ENCODE peak calls at places on chromosomes 6 and 20, in seven cellular contexts. One of them, this sample, is unnamed.

GRCh38 chr20:8661229-8662023 is 407.5 kb upstream of the PLCB4 start:
- DNase-seq in astrocyte: no peak
- DNase-seq in HepG2: no peak
- DNase-seq in fibroblast of lung: no peak
- DNase-seq in cardiac fibroblast: no peak
- DNase-seq in esophagus squamous epithelium: no peak
- DNase-seq in aorta: no peak
- DNase-seq in this sample: no peak

GRCh38 chr6:113015249-113015648 is 668.1 kb downstream of the RFPL4B start:
- DNase-seq in astrocyte: peak
- DNase-seq in HepG2: no peak
- DNase-seq in fibroblast of lung: peak
- DNase-seq in cardiac fibroblast: peak
- DNase-seq in esophagus squamous epithelium: no peak
- DNase-seq in aorta: no peak
- DNase-seq in this sample: peak

GRCh38 chr20:46264391-46265266 is 43.7 kb downstream of the CDH22 start:
- DNase-seq in astrocyte: no peak
- DNase-seq in HepG2: no peak
- DNase-seq in fibroblast of lung: no peak
- DNase-seq in cardiac fibroblast: no peak
- DNase-seq in esophagus squamous epithelium: no peak
- DNase-seq in aorta: no peak
- DNase-seq in this sample: no peak

GRCh38 chr6:151087861-151088598 is 151.7 kb upstream of the AKAP12 start:
- DNase-seq in astrocyte: peak
- DNase-seq in HepG2: peak
- DNase-seq in fibroblast of lung: peak
- DNase-seq in cardiac fibroblast: peak
- DNase-seq in esophagus squamous epithelium: no peak
- DNase-seq in aorta: no peak
- DNase-seq in this sample: peak

GRCh38 chr20:24469116-24470030 is at the start of gene SYNDIG1:
- DNase-seq in astrocyte: no peak
- DNase-seq in HepG2: no peak
- DNase-seq in fibroblast of lung: no peak
- DNase-seq in cardiac fibroblast: peak
- DNase-seq in esophagus squamous epithelium: no peak
- DNase-seq in aorta: no peak
- DNase-seq in this sample: peak

GRCh38 chr20:62136283-62137091 is 6.7 kb downstream of the PSMA7 start:
- DNase-seq in astrocyte: peak
- DNase-seq in HepG2: peak
- DNase-seq in fibroblast of lung: peak
- DNase-seq in cardiac fibroblast: peak
- DNase-seq in esophagus squamous epithelium: no peak
- DNase-seq in aorta: peak
- DNase-seq in this sample: peak

GRCh38 chr6:142845624-142846458 is 99.1 kb downstream of the HIVEP2 start:
- DNase-seq in astrocyte: peak
- DNase-seq in HepG2: peak
- DNase-seq in fibroblast of lung: peak
- DNase-seq in cardiac fibroblast: peak
- DNase-seq in esophagus squamous epithelium: no peak
- DNase-seq in aorta: peak
- DNase-seq in this sample: peak

GRCh38 chr6:34792605-34793500 is 970 bp downstream of the BLTP3A start:
- DNase-seq in astrocyte: peak
- DNase-seq in HepG2: peak
- DNase-seq in fibroblast of lung: peak
- DNase-seq in cardiac fibroblast: peak
- DNase-seq in esophagus squamous epithelium: no peak
- DNase-seq in aorta: peak
- DNase-seq in this sample: peak

GRCh38 chr20:5357942-5358341 is 41.2 kb upstream of the PROKR2 start:
- DNase-seq in astrocyte: no peak
- DNase-seq in HepG2: no peak
- DNase-seq in fibroblast of lung: no peak
- DNase-seq in cardiac fibroblast: no peak
- DNase-seq in esophagus squamous epithelium: no peak
- DNase-seq in aorta: no peak
- DNase-seq in this sample: no peak

GRCh38 chr6:35092362-35093117 is 48.6 kb downstream of the TCP11 start:
- DNase-seq in astrocyte: peak
- DNase-seq in HepG2: no peak
- DNase-seq in fibroblast of lung: peak
- DNase-seq in cardiac fibroblast: peak
- DNase-seq in esophagus squamous epithelium: no peak
- DNase-seq in aorta: peak
- DNase-seq in this sample: peak

GRCh38 chr20:50701055-50701963 is 10.0 kb upstream of the RIPOR3 start:
- DNase-seq in astrocyte: no peak
- DNase-seq in HepG2: peak
- DNase-seq in fibroblast of lung: no peak
- DNase-seq in cardiac fibroblast: no peak
- DNase-seq in esophagus squamous epithelium: no peak
- DNase-seq in aorta: no peak
- DNase-seq in this sample: no peak

GRCh38 chr6:20447157-20447556 is 45.5 kb downstream of the E2F3 start:
- DNase-seq in astrocyte: no peak
- DNase-seq in HepG2: no peak
- DNase-seq in fibroblast of lung: peak
- DNase-seq in cardiac fibroblast: peak
- DNase-seq in esophagus squamous epithelium: no peak
- DNase-seq in aorta: no peak
- DNase-seq in this sample: peak

GRCh38 chr6:170439366-170440351 is 113.4 kb downstream of the PSMB1 start:
- DNase-seq in astrocyte: no peak
- DNase-seq in HepG2: no peak
- DNase-seq in fibroblast of lung: no peak
- DNase-seq in cardiac fibroblast: no peak
- DNase-seq in esophagus squamous epithelium: no peak
- DNase-seq in aorta: peak
- DNase-seq in this sample: no peak

GRCh38 chr6:99138445-99138844 is 190.7 kb upstream of the FBXL4 start:
- DNase-seq in astrocyte: no peak
- DNase-seq in HepG2: no peak
- DNase-seq in fibroblast of lung: no peak
- DNase-seq in cardiac fibroblast: no peak
- DNase-seq in esophagus squamous epithelium: no peak
- DNase-seq in aorta: no peak
- DNase-seq in this sample: no peak

GRCh38 chr20:15227102-15227501 is 889.7 kb upstream of the FLRT3 start:
- DNase-seq in astrocyte: no peak
- DNase-seq in HepG2: no peak
- DNase-seq in fibroblast of lung: no peak
- DNase-seq in cardiac fibroblast: no peak
- DNase-seq in esophagus squamous epithelium: no peak
- DNase-seq in aorta: no peak
- DNase-seq in this sample: no peak

GRCh38 chr6:26064619-26065257 is 22.5 kb upstream of the HFE start:
- DNase-seq in astrocyte: peak
- DNase-seq in HepG2: peak
- DNase-seq in fibroblast of lung: peak
- DNase-seq in cardiac fibroblast: peak
- DNase-seq in esophagus squamous epithelium: no peak
- DNase-seq in aorta: no peak
- DNase-seq in this sample: peak

GRCh38 chr6:44451803-44452690 is 64.5 kb downstream of the CDC5L start:
- DNase-seq in astrocyte: no peak
- DNase-seq in HepG2: no peak
- DNase-seq in fibroblast of lung: no peak
- DNase-seq in cardiac fibroblast: peak
- DNase-seq in esophagus squamous epithelium: no peak
- DNase-seq in aorta: no peak
- DNase-seq in this sample: peak

DNA sequence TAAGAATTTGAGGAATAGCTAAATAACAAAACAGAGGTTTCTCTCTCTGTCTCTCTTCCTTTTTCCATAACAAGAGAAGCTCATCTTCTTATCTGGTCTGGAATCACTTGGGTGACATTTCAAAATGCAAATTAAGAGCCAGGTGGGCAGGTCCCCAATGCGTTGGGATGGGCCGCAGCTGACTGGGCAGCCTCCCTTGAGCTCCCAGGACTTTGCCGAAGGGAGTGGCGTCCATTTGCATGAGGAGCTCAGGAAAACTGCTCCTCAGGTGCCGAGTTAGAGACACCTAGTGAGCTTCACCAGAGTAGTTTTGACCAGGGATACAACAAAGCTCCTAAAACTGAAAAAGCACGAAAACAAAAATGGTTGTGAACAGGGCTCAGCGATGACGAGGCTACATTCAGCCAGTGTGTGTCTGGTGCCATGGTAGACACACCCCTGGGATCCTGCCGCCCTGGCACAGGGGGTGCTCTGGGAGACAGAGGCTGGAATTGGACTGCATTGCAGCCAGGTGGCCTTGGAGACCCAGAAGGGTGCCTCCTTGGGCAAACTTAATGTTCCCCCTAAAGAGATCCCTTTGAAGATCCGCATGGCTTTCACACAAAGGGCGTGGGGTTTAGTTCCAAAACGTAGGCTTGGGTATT is 13.5 kb upstream of the SERPINB6 start:
- DNase-seq in astrocyte: no peak
- DNase-seq in HepG2: no peak
- DNase-seq in fibroblast of lung: no peak
- DNase-seq in cardiac fibroblast: no peak
- DNase-seq in esophagus squamous epithelium: no peak
- DNase-seq in aorta: no peak
- DNase-seq in this sample: no peak
- H3K4me3 ChIP-seq in astrocyte: no peak
- H3K4me3 ChIP-seq in HepG2: no peak
- H3K4me3 ChIP-seq in fibroblast of lung: no peak
- H3K4me3 ChIP-seq in cardiac fibroblast: no peak
- H3K4me3 ChIP-seq in esophagus squamous epithelium: no peak
- H3K4me3 ChIP-seq in aorta: no peak
- H3K4me3 ChIP-seq in this sample: no peak

DNA sequence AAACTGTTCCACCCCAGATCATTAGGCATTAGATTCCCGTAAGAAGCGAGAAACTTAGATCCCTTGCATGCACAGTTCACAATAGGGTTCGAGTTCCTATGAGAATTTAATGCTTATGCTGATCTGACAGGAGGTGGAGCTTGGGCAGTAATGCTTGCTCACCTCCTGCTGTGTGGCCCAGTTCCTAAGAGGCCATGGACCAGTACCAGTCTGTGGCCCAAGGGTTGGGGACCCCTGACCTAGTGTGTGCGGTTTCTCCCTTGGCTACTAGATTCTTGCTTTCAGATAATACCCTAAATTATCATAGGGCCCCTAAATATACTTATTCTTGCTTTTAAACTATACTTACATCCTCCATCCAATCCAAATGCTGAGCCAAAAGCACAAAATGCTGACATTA is 1.9 kb upstream of the GPSM3 start:
- DNase-seq in astrocyte: no peak
- DNase-seq in HepG2: no peak
- DNase-seq in fibroblast of lung: no peak
- DNase-seq in cardiac fibroblast: no peak
- DNase-seq in esophagus squamous epithelium: no peak
- DNase-seq in aorta: no peak
- DNase-seq in this sample: no peak
- H3K4me3 ChIP-seq in astrocyte: no peak
- H3K4me3 ChIP-seq in HepG2: no peak
- H3K4me3 ChIP-seq in fibroblast of lung: no peak
- H3K4me3 ChIP-seq in cardiac fibroblast: no peak
- H3K4me3 ChIP-seq in esophagus squamous epithelium: no peak
- H3K4me3 ChIP-seq in aorta: no peak
- H3K4me3 ChIP-seq in this sample: no peak

DNA sequence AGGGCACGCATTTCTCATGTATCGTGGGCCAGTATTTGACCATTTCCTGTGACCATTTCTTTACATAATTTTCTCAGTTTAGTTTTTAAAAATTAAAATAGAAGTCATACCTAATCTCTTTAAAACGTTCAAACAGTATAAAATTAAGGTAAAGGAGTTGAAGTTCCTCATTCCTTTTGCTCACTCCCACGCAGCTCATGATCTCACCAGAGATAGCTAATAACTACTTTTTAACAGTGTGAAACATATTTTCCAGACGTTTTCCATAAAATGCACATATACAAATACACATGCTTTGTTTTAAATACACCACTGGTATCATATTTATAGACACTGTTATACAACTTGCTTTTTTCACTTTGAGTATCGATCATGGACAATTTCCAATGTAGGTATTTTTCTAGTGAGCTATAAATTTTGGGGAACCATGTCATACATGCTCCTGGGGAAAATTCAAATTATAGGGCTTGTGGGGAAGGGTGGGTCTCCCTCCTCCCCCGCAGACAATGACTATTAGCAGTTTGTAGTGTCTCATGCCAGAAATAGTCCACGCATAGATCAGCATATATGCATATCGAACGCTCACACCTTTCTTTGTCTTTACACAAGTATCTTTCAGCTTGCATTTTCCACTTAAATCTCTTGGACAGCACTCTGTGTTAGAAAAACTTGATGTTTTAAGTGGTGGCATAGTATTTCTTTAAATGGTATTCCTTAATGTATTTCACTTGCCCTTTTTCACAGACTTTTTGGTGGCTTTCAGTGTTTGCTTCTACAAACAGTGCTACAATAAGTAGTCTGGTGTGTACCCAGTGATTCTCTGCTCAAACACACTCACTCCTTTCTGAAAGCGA is 145.5 kb upstream of the ZNF217 start:
- DNase-seq in astrocyte: peak
- DNase-seq in HepG2: no peak
- DNase-seq in fibroblast of lung: no peak
- DNase-seq in cardiac fibroblast: no peak
- DNase-seq in esophagus squamous epithelium: no peak
- DNase-seq in aorta: no peak
- DNase-seq in this sample: peak
- H3K4me3 ChIP-seq in astrocyte: peak
- H3K4me3 ChIP-seq in HepG2: peak
- H3K4me3 ChIP-seq in fibroblast of lung: peak
- H3K4me3 ChIP-seq in cardiac fibroblast: no peak
- H3K4me3 ChIP-seq in esophagus squamous epithelium: peak
- H3K4me3 ChIP-seq in aorta: no peak
- H3K4me3 ChIP-seq in this sample: peak

GRCh38 chr6:108293527-108294296 is 1.1 kb upstream of the AFG1L start:
- DNase-seq in astrocyte: no peak
- DNase-seq in HepG2: no peak
- DNase-seq in fibroblast of lung: no peak
- DNase-seq in cardiac fibroblast: no peak
- DNase-seq in esophagus squamous epithelium: no peak
- DNase-seq in aorta: no peak
- DNase-seq in this sample: no peak
- H3K4me3 ChIP-seq in astrocyte: peak
- H3K4me3 ChIP-seq in HepG2: peak
- H3K4me3 ChIP-seq in fibroblast of lung: peak
- H3K4me3 ChIP-seq in cardiac fibroblast: no peak
- H3K4me3 ChIP-seq in esophagus squamous epithelium: peak
- H3K4me3 ChIP-seq in aorta: no peak
- H3K4me3 ChIP-seq in this sample: no peak

GRCh38 chr6:158518196-158519127 is 41.4 kb upstream of the TMEM181 start:
- DNase-seq in astrocyte: peak
- DNase-seq in HepG2: peak
- DNase-seq in fibroblast of lung: peak
- DNase-seq in cardiac fibroblast: peak
- DNase-seq in esophagus squamous epithelium: no peak
- DNase-seq in aorta: no peak
- DNase-seq in this sample: peak
- H3K4me3 ChIP-seq in astrocyte: peak
- H3K4me3 ChIP-seq in HepG2: peak
- H3K4me3 ChIP-seq in fibroblast of lung: peak
- H3K4me3 ChIP-seq in cardiac fibroblast: peak
- H3K4me3 ChIP-seq in esophagus squamous epithelium: peak
- H3K4me3 ChIP-seq in aorta: no peak
- H3K4me3 ChIP-seq in this sample: peak